ENCODE peak calls at places on chromosome 16, in seven cellular contexts. H is OCI-LY7; T is neural progenitor cell; P is psoas muscle; R is CD8-positive, alpha-beta memory T cell; Q is tibial nerve; S is breast epithelium. W is an unnamed sample.

GRCh38 chr16:66486199-66486772 is 59.2 kb downstream of the BEAN1 start:
- DNase-seq in H (no peak), T (no peak), P (no peak), R (no peak), Q (no peak), S (no peak), W (no peak)

GRCh38 chr16:50114357-50115129 is 38.6 kb upstream of the TENT4B start:
- DNase-seq in H (no peak), T (no peak), P (no peak), R (no peak), Q (no peak), S (no peak), W (no peak)

GRCh38 chr16:88503374-88503770 is 50.3 kb downstream of the ZFPM1 start:
- DNase-seq in H (no peak), T (no peak), P (no peak), R (no peak), Q (no peak), S (no peak), W (no peak)

GRCh38 chr16:12239953-12240485 is 263.5 kb downstream of the SNX29 start:
- DNase-seq in H (no peak), T (no peak), P (no peak), R (no peak), Q (no peak), S (no peak), W (no peak)

GRCh38 chr16:13866073-13866472 is 53.9 kb upstream of the ERCC4 start:
- DNase-seq in H (peak; percentile 51), T (peak; percentile 88), P (peak; percentile 66), R (no peak), Q (peak; percentile 23), S (no peak), W (no peak)

GRCh38 chr16:31695667-31696066 is 168.0 kb downstream of the AHSP start:
- DNase-seq in H (peak; percentile 78), T (no peak), P (no peak), R (peak; percentile 75), Q (no peak), S (no peak), W (no peak)

GRCh38 chr16:6483634-6484033 is 849.0 kb upstream of the RBFOX1 start:
- DNase-seq in H (no peak), T (peak; percentile 82), P (no peak), R (no peak), Q (no peak), S (no peak), W (no peak)

GRCh38 chr16:72847187-72848044 is 200.5 kb downstream of the ZFHX3 start:
- DNase-seq in H (peak; percentile 34), T (peak; percentile 66), P (no peak), R (no peak), Q (no peak), S (no peak), W (no peak)

GRCh38 chr16:85361441-85362118 is 249.3 kb upstream of the CIBAR2 start:
- DNase-seq in H (no peak), T (no peak), P (no peak), R (no peak), Q (no peak), S (no peak), W (no peak)

GRCh38 chr16:73771676-73772075 is 524.9 kb upstream of the PSMD7 start:
- DNase-seq in H (no peak), T (no peak), P (no peak), R (no peak), Q (no peak), S (no peak), W (no peak)

GRCh38 chr16:12767897-12768296 is 35.8 kb downstream of the CPPED1 start:
- DNase-seq in H (no peak), T (no peak), P (no peak), R (no peak), Q (no peak), S (no peak), W (no peak)

GRCh38 chr16:2967211-2967631 is 1.9 kb upstream of the PAQR4 start:
- DNase-seq in H (no peak), T (no peak), P (no peak), R (no peak), Q (no peak), S (no peak), W (no peak)

GRCh38 chr16:2966043-2966802 is 2.1 kb downstream of the KREMEN2 start:
- DNase-seq in H (no peak), T (peak; percentile 1), P (no peak), R (no peak), Q (no peak), S (no peak), W (no peak)

GRCh38 chr16:2968368-2968737 is 795 bp upstream of the PAQR4 start:
- DNase-seq in H (peak; percentile 52), T (no peak), P (no peak), R (no peak), Q (no peak), S (no peak), W (no peak)

GRCh38 chr16:2967721-2968161 is 1.4 kb upstream of the PAQR4 start:
- DNase-seq in H (no peak), T (no peak), P (no peak), R (no peak), Q (no peak), S (no peak), W (no peak)

GRCh38 chr16:2966803-2967184 is 2.4 kb upstream of the PAQR4 start:
- DNase-seq in H (no peak), T (peak; percentile 29), P (no peak), R (no peak), Q (no peak), S (no peak), W (no peak)
- H3K4me3 ChIP-seq in H (no peak overlapping the region), T (no peak overlapping the region), P (peak overlapping the region; percentile 34), R (no peak overlapping the region), Q (no peak overlapping the region), S (peak overlapping the region; percentile 56), W (peak overlapping the region; percentile 43)

DNA sequence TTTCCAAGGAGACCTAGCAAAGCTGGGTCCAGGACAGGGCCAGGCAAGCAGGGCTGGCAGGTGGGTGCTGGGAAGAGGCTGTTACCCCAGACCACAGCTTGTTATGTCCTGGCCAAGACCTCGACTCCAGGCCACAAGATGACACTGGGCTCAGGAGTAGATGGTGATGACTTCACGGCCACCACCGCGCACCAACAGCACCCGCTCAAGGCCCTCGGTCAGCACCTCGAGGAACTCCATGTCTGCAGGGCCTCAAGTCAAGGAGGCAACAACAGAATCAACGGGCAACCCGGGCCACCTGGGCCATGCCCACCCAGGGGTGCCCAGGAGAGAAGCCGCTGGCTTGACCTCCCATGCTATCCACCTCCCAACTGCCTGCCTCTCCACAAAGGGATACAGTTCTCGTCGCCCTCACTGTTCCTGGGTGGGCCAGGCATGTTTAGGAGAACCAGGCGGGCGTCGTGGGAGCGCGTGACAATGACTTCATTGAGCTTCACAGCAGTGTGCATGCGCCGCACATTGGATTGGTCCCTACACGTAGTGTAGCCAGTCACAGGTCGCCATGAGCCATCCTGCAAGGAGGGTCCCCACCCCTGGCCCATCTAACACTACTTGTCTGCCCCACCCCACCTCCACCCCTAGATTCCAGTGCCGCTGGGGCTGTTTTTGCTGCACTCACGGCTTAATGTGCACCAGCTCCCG is 921 bp upstream of the LCAT start:
- DNase-seq in H (no peak), T (no peak), P (peak; percentile 21), R (no peak), Q (no peak), S (no peak), W (no peak)
- H3K36me3 ChIP-seq in H (no peaks in the 10 kb centered on the region), T (no peaks in the 10 kb centered on the region), P (peaks cover 9% of the 10 kb centered on the region), R (peaks cover 5% of the 10 kb centered on the region), Q (peaks cover 9% of the 10 kb centered on the region), S (no peaks in the 10 kb centered on the region), W (peaks cover 76% of the 10 kb centered on the region)

GRCh38 chr16:30187556-30187865 is 4.1 kb downstream of the CORO1A start:
- DNase-seq in H (no peak), T (no peak), P (no peak), R (no peak), Q (no peak), S (no peak), W (no peak)
- H3K4me3 ChIP-seq in H (no peak overlapping the region), T (no peak overlapping the region), P (no peak overlapping the region), R (peak overlapping the region; percentile 99), Q (no peak overlapping the region), S (no peak overlapping the region), W (no peak overlapping the region)

GRCh38 chr16:67549240-67549639 is 13.1 kb upstream of the CTCF start:
- DNase-seq in H (no peak), T (no peak), P (no peak), R (no peak), Q (no peak), S (no peak), W (no peak)
- H3K36me3 ChIP-seq in H (peaks cover 32% of the 10 kb centered on the region), T (no peaks in the 10 kb centered on the region), P (no peaks in the 10 kb centered on the region), R (no peaks in the 10 kb centered on the region), Q (peaks cover under 1% of the 10 kb centered on the region), S (no peaks in the 10 kb centered on the region), W (peaks cover 27% of the 10 kb centered on the region)

DNA sequence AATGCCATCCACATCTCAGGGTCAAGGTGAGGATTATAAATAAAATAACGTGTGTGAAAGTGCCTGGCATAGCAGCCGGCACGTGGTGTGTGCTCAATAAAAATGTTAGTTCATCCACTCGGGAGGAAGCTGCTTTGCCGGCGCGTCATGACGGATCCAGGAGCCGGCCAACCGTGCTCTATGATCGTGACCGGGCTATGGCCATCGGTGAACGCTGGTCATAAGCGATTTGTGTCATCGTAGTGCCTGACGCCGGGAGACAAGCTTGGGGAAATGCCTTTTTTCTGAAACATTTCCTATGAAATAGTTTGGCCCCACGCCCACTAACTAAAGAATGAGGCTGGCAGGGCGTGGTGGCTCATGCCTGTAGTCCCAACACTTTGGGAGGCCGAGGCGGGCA is 74.0 kb downstream of the CMC2 start:
- DNase-seq in H (no peak), T (no peak), P (peak; percentile 61), R (no peak), Q (peak; percentile 8), S (no peak), W (peak; percentile 44)
- H3K4me3 ChIP-seq in H (no peak overlapping the region), T (peak overlapping the region; percentile 39), P (peak overlapping the region; percentile 72), R (no peak overlapping the region), Q (peak overlapping the region; percentile 40), S (peak overlapping the region; percentile 73), W (peak overlapping the region; percentile 77)

DNA sequence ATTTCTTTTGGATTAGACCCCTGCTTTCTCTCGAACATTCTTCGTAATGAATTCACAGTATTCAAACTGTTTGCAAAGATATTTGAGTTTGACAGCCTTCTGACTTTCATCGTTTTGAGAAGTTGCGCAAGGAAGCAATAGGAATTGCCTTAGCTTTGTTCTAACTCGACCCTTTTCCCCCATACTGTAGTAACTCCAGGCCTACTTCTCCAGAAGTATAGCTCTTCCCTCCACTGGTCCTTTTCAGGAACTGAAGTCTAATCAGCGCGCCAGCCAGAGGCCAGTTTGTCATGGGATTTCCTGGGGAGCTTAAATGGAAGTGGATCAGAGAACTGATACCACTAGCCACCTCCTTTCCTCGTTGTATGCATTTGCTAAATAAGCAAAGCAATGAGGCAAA is 28.0 kb downstream of the CDR2 start:
- DNase-seq in H (no peak), T (no peak), P (no peak), R (no peak), Q (no peak), S (no peak), W (no peak)
- H3K36me3 ChIP-seq in H (peaks cover 93% of the 10 kb centered on the region), T (peaks cover 12% of the 10 kb centered on the region), P (peaks cover 7% of the 10 kb centered on the region), R (peaks cover 21% of the 10 kb centered on the region), Q (no peaks in the 10 kb centered on the region), S (no peaks in the 10 kb centered on the region), W (peaks cover 28% of the 10 kb centered on the region)